ENCODE peak calls at places on chromosome 1, in four cellular contexts. One of them, this sample, is unnamed.

GRCh38 chr1:234751678-234752077 is 141.7 kb upstream of the IRF2BP2 start:
- DNase-seq in PC-9: no peak
- DNase-seq in SK-N-SH: no peak
- DNase-seq in neural progenitor cell: no peak
- DNase-seq in this sample: no peak

GRCh38 chr1:157841708-157842107 is at the start of gene CD5L:
- DNase-seq in neural progenitor cell: no peak
- DNase-seq in SK-N-SH: no peak
- DNase-seq in PC-9: no peak
- DNase-seq in this sample: no peak

GRCh38 chr1:10031461-10031860 is 1.3 kb upstream of the UBE4B start:
- DNase-seq in PC-9: no peak
- DNase-seq in SK-N-SH: no peak
- DNase-seq in neural progenitor cell: no peak
- DNase-seq in this sample: peak; percentile 62

GRCh38 chr1:153535664-153536585 is at the start of gene S100A6:
- DNase-seq in neural progenitor cell: no peak
- DNase-seq in SK-N-SH: peak; percentile 85
- DNase-seq in PC-9: peak; percentile 94
- DNase-seq in this sample: peak; percentile 94

GRCh38 chr1:58883037-58883887 is 99.4 kb upstream of the JUN start:
- DNase-seq in neural progenitor cell: no peak
- DNase-seq in SK-N-SH: no peak
- DNase-seq in PC-9: peak; percentile 87
- DNase-seq in this sample: peak; percentile 98

GRCh38 chr1:231918239-231919015 is 291.8 kb downstream of the DISC1 start:
- DNase-seq in SK-N-SH: no peak
- DNase-seq in PC-9: no peak
- DNase-seq in neural progenitor cell: no peak
- DNase-seq in this sample: peak; percentile 53

GRCh38 chr1:111615874-111616715 is 3.5 kb upstream of the RAP1A start:
- DNase-seq in PC-9: no peak
- DNase-seq in SK-N-SH: no peak
- DNase-seq in neural progenitor cell: no peak
- DNase-seq in this sample: no peak

GRCh38 chr1:229563241-229563640 is 4.7 kb upstream of the ABCB10 start:
- DNase-seq in PC-9: no peak
- DNase-seq in SK-N-SH: no peak
- DNase-seq in neural progenitor cell: peak; percentile 69
- DNase-seq in this sample: no peak

GRCh38 chr1:156413310-156414246 is 44.6 kb downstream of the RHBG start:
- DNase-seq in neural progenitor cell: no peak
- DNase-seq in SK-N-SH: no peak
- DNase-seq in PC-9: no peak
- DNase-seq in this sample: no peak

GRCh38 chr1:41925712-41926111 is 7.0 kb upstream of the HIVEP3 start:
- DNase-seq in neural progenitor cell: no peak
- DNase-seq in PC-9: no peak
- DNase-seq in SK-N-SH: peak; percentile 27
- DNase-seq in this sample: peak; percentile 64

GRCh38 chr1:198549863-198550262 is 9.4 kb upstream of the ATP6V1G3 start:
- DNase-seq in neural progenitor cell: no peak
- DNase-seq in SK-N-SH: no peak
- DNase-seq in PC-9: no peak
- DNase-seq in this sample: no peak

GRCh38 chr1:109112056-109112651 is 1.8 kb upstream of the ELAPOR1 start:
- DNase-seq in PC-9: no peak
- DNase-seq in SK-N-SH: peak; percentile 39
- DNase-seq in neural progenitor cell: no peak
- DNase-seq in this sample: peak; percentile 41

GRCh38 chr1:244341455-244342450 is 110.0 kb downstream of the ADSS2 start:
- DNase-seq in neural progenitor cell: peak; percentile 51
- DNase-seq in PC-9: peak; percentile 64
- DNase-seq in SK-N-SH: no peak
- DNase-seq in this sample: peak; percentile 88

GRCh38 chr1:223022641-223023473 is 120.2 kb downstream of the TLR5 start:
- DNase-seq in neural progenitor cell: peak; percentile 91
- DNase-seq in SK-N-SH: peak; percentile 60
- DNase-seq in PC-9: peak; percentile 52
- DNase-seq in this sample: no peak

GRCh38 chr1:7679873-7680790 is 91.0 kb upstream of the VAMP3 start:
- DNase-seq in PC-9: no peak
- DNase-seq in SK-N-SH: peak; percentile 93
- DNase-seq in neural progenitor cell: peak; percentile 67
- DNase-seq in this sample: no peak

GRCh38 chr1:242690849-242691602 is 166.5 kb upstream of the PLD5 start:
- DNase-seq in PC-9: no peak
- DNase-seq in SK-N-SH: no peak
- DNase-seq in neural progenitor cell: no peak
- DNase-seq in this sample: no peak

GRCh38 chr1:222891578-222891977 is 76.7 kb downstream of the DISP1 start:
- DNase-seq in PC-9: no peak
- DNase-seq in neural progenitor cell: no peak
- DNase-seq in SK-N-SH: no peak
- DNase-seq in this sample: no peak

GRCh38 chr1:197092491-197093023 is 25.5 kb upstream of the F13B start:
- DNase-seq in PC-9: no peak
- DNase-seq in SK-N-SH: no peak
- DNase-seq in neural progenitor cell: no peak
- DNase-seq in this sample: no peak

GRCh38 chr1:95221306-95221705 is 12.7 kb upstream of the RWDD3 start:
- DNase-seq in neural progenitor cell: no peak
- DNase-seq in PC-9: no peak
- DNase-seq in SK-N-SH: no peak
- DNase-seq in this sample: no peak

GRCh38 chr1:230292739-230293720 is 133.1 kb downstream of the PGBD5 start:
- DNase-seq in SK-N-SH: no peak
- DNase-seq in neural progenitor cell: peak; percentile 36
- DNase-seq in PC-9: no peak
- DNase-seq in this sample: no peak

GRCh38 chr1:204507317-204508105 is 8.7 kb upstream of the MDM4 start:
- DNase-seq in neural progenitor cell: peak; percentile 56
- DNase-seq in SK-N-SH: peak; percentile 59
- DNase-seq in PC-9: peak; percentile 66
- DNase-seq in this sample: peak; percentile 86

GRCh38 chr1:18651727-18652126 is 21.1 kb downstream of the PAX7 start:
- DNase-seq in neural progenitor cell: peak; percentile 69
- DNase-seq in PC-9: no peak
- DNase-seq in SK-N-SH: no peak
- DNase-seq in this sample: no peak

GRCh38 chr1:204514841-204515240 is 1.4 kb upstream of the MDM4 start:
- DNase-seq in PC-9: no peak
- DNase-seq in neural progenitor cell: no peak
- DNase-seq in SK-N-SH: no peak
- DNase-seq in this sample: no peak

GRCh38 chr1:51506537-51506936 is 12.5 kb downstream of the EPS15 start:
- DNase-seq in PC-9: no peak
- DNase-seq in SK-N-SH: no peak
- DNase-seq in neural progenitor cell: no peak
- DNase-seq in this sample: no peak

GRCh38 chr1:109264379-109264755 is 15.0 kb downstream of the CELSR2 start:
- DNase-seq in SK-N-SH: no peak
- DNase-seq in PC-9: no peak
- DNase-seq in neural progenitor cell: no peak
- DNase-seq in this sample: no peak

GRCh38 chr1:10696977-10697376 is 99.5 kb downstream of the CASZ1 start:
- DNase-seq in SK-N-SH: no peak
- DNase-seq in PC-9: no peak
- DNase-seq in neural progenitor cell: no peak
- DNase-seq in this sample: no peak

GRCh38 chr1:233520510-233521191 is 93.3 kb upstream of the KCNK1 start:
- DNase-seq in neural progenitor cell: no peak
- DNase-seq in SK-N-SH: no peak
- DNase-seq in PC-9: peak; percentile 87
- DNase-seq in this sample: peak; percentile 94

GRCh38 chr1:204018460-204018859 is 54.5 kb upstream of the SOX13 start:
- DNase-seq in SK-N-SH: no peak
- DNase-seq in neural progenitor cell: no peak
- DNase-seq in PC-9: no peak
- DNase-seq in this sample: no peak

GRCh38 chr1:37989381-37989930 is 366 bp downstream of the SF3A3 start:
- DNase-seq in SK-N-SH: peak; percentile 47
- DNase-seq in PC-9: peak; percentile 56
- DNase-seq in neural progenitor cell: peak; percentile 75
- DNase-seq in this sample: peak; percentile 47

DNA sequence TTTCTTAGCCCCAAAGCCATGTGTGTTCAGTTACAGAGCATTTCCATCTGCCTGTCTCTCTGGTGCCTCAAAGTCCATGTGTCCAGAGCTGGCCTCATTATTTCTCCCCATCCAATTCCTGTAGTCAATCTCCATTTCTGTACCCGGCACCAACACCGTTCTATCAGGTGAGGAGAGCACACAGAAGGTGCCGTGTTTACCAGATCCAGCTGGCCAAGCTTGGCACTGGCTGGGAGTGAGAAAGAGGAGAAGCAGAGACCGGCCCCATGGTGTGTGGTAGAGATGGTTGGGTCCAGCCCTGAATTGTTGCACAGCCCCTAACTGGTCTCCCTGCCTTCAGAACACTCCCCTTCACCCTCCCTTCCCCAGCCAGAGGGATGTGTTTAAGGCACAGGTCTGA is 7.5 kb upstream of the SSBP3 start:
- DNase-seq in neural progenitor cell: no peak
- DNase-seq in SK-N-SH: no peak
- DNase-seq in PC-9: no peak
- DNase-seq in this sample: no peak
- H3K4me3 ChIP-seq in neural progenitor cell: no peak overlapping the region
- H3K4me3 ChIP-seq in SK-N-SH: no peak overlapping the region
- H3K4me3 ChIP-seq in PC-9: no peak overlapping the region
- H3K4me3 ChIP-seq in this sample: no peak overlapping the region

DNA sequence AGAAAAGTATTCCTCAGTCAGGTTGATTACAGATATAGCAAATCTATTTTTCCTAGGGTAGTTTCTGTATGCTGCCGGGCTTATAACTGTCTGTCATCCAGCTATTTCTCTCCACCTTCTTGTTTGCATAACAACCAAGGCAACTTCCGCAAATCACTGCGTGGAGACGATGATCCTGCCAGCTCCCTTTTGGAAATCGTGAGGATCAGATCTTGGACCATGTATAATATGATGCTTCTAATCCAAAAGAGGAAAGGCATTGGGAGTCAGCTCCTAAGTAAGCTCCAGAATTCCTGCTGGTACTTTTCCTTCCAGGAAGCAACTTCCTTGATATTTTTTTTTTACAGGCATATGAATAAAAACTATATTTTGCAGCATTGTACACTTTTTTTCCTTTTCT is 445 bp upstream of the RGS4 start:
- DNase-seq in PC-9: no peak
- DNase-seq in SK-N-SH: peak; percentile 9
- DNase-seq in neural progenitor cell: no peak
- DNase-seq in this sample: peak; percentile 35
- H2AFZ ChIP-seq in PC-9: no peak overlapping the region
- H2AFZ ChIP-seq in SK-N-SH: peak overlapping the region; percentile 45
- H2AFZ ChIP-seq in neural progenitor cell: peak overlapping the region; percentile 26
- H2AFZ ChIP-seq in this sample: peak overlapping the region; percentile 49

GRCh38 chr1:154961497-154962237 is at the start of gene PYGO2:
- DNase-seq in SK-N-SH: peak; percentile 93
- DNase-seq in neural progenitor cell: peak; percentile 91
- DNase-seq in PC-9: peak; percentile 88
- DNase-seq in this sample: peak; percentile 80
- H3F3A ChIP-seq in SK-N-SH: peaks cover 32% of the 10 kb centered on the region
- H3F3A ChIP-seq in neural progenitor cell: peaks cover 47% of the 10 kb centered on the region
- H3F3A ChIP-seq in PC-9: peaks cover 48% of the 10 kb centered on the region
- H3F3A ChIP-seq in this sample: no peaks in the 10 kb centered on the region

GRCh38 chr1:26706315-26706714 is 10.5 kb downstream of the ARID1A start:
- DNase-seq in SK-N-SH: no peak
- DNase-seq in neural progenitor cell: no peak
- DNase-seq in PC-9: no peak
- DNase-seq in this sample: no peak
- H3K4me3 ChIP-seq in SK-N-SH: peak overlapping the region; percentile 6
- H3K4me3 ChIP-seq in neural progenitor cell: peak overlapping the region; percentile 5
- H3K4me3 ChIP-seq in PC-9: peak overlapping the region; percentile 6
- H3K4me3 ChIP-seq in this sample: peak overlapping the region; percentile 24

GRCh38 chr1:154962238-154962678 is 676 bp upstream of the PYGO2 start:
- DNase-seq in SK-N-SH: peak; percentile 60
- DNase-seq in neural progenitor cell: peak; percentile 68
- DNase-seq in PC-9: no peak
- DNase-seq in this sample: peak; percentile 30
- H2AFZ ChIP-seq in SK-N-SH: no peak overlapping the region
- H2AFZ ChIP-seq in neural progenitor cell: peak overlapping the region; percentile 37
- H2AFZ ChIP-seq in PC-9: no peak overlapping the region
- H2AFZ ChIP-seq in this sample: peak overlapping the region; percentile 77

This sample was measured in PC-3.